ENCODE peak calls at places on chromosomes 2 and 18, in four cellular contexts. N is HCT116, G is tibial artery, P is IMR-90. B is an unnamed sample.

GRCh38 chr18:51137051-51137729 is 60.3 kb downstream of the MEX3C start:
- DNase-seq in N (no peak), G (no peak), P (no peak), B (no peak)

GRCh38 chr2:158953926-158954763 is 14.3 kb upstream of the TANC1 start:
- DNase-seq in N (no peak), G (peak; percentile 89), P (peak; percentile 89), B (no peak)

GRCh38 chr2:180644709-180645108 is 335.7 kb upstream of the UBE2E3 start:
- DNase-seq in N (no peak), G (no peak), P (peak; percentile 96), B (no peak)

GRCh38 chr2:132656213-132656612 is 13.8 kb downstream of the LYPD1 start:
- DNase-seq in N (no peak), G (no peak), P (peak; percentile 48), B (no peak)

GRCh38 chr2:162887087-162887486 is 48.5 kb upstream of the KCNH7 start:
- DNase-seq in N (no peak), G (no peak), P (no peak), B (no peak)

GRCh38 chr18:57989536-57989935 is 54.5 kb upstream of the NEDD4L start:
- DNase-seq in N (no peak), G (no peak), P (no peak), B (no peak)

GRCh38 chr2:133266926-133267590 is 301.2 kb downstream of the NCKAP5 start:
- DNase-seq in N (no peak), G (no peak), P (no peak), B (no peak)

GRCh38 chr2:45722477-45722876 is 71.0 kb downstream of the PRKCE start:
- DNase-seq in N (no peak), G (no peak), P (no peak), B (no peak)

GRCh38 chr18:27473359-27473758 is 288.3 kb upstream of the CHST9 start:
- DNase-seq in N (no peak), G (no peak), P (no peak), B (no peak)

GRCh38 chr18:54444309-54444914 is 86.7 kb downstream of the C18orf54 start:
- DNase-seq in N (peak; percentile 60), G (no peak), P (peak; percentile 61), B (no peak)

GRCh38 chr2:285506-285905 is 2.4 kb downstream of the ALKAL2 start:
- DNase-seq in N (no peak), G (no peak), P (peak; percentile 84), B (no peak)

GRCh38 chr2:137823196-137823595 is 141.1 kb upstream of the HNMT start:
- DNase-seq in N (no peak), G (no peak), P (no peak), B (no peak)

GRCh38 chr2:144343135-144343534 is 176.8 kb downstream of the ZEB2 start:
- DNase-seq in N (no peak), G (no peak), P (no peak), B (no peak)

GRCh38 chr2:239439383-239440315 is 38.8 kb upstream of the HDAC4 start:
- DNase-seq in N (no peak), G (no peak), P (no peak), B (no peak)

GRCh38 chr18:57826252-57826651 is 23.1 kb upstream of the ATP8B1 start:
- DNase-seq in N (no peak), G (no peak), P (no peak), B (no peak)

GRCh38 chr2:144510206-144510991 is 9.5 kb downstream of the ZEB2 start:
- DNase-seq in N (no peak), G (peak; percentile 67), P (peak; percentile 89), B (no peak)

GRCh38 chr2:85269959-85270358 is 57.8 kb downstream of the TGOLN2 start:
- DNase-seq in N (no peak), G (no peak), P (peak; percentile 36), B (no peak)

GRCh38 chr2:97675714-97676113 is 6.2 kb downstream of the C2orf92 start:
- DNase-seq in N (no peak), G (no peak), P (no peak), B (no peak)

GRCh38 chr2:167817908-167818307 is 429.5 kb downstream of the STK39 start:
- DNase-seq in N (no peak), G (no peak), P (no peak), B (no peak)

GRCh38 chr2:167814881-167815718 is 432.3 kb downstream of the STK39 start:
- DNase-seq in N (no peak), G (no peak), P (no peak), B (no peak)

GRCh38 chr2:167816897-167817296 is 430.5 kb downstream of the STK39 start:
- DNase-seq in N (no peak), G (no peak), P (no peak), B (no peak)

GRCh38 chr2:167818521-167818920 is 428.9 kb downstream of the STK39 start:
- DNase-seq in N (no peak), G (no peak), P (no peak), B (no peak)

DNA sequence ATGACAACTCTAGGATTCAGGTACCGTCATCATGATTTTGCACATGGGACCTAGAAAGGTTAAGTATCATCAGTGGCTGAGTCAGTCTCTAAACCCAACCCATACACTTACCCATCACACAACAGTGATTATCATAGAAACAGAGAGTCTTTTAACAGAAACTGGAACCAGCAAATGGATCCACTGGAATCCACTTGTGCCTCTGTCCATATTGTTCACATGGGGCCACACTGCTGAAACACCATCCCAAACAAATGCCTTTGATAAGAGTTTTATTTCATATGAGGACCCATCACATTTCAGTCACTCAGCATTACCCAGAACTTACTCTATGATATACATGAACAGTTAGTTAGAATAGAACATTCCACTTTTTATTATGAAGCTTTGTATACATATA is 430.0 kb downstream of the STK39 start:
- DNase-seq in N (no peak), G (no peak), P (no peak), B (no peak)
- H3K27ac ChIP-seq in N (no peak overlapping the region), G (no peak overlapping the region), P (no peak overlapping the region), B (no peak overlapping the region)

DNA sequence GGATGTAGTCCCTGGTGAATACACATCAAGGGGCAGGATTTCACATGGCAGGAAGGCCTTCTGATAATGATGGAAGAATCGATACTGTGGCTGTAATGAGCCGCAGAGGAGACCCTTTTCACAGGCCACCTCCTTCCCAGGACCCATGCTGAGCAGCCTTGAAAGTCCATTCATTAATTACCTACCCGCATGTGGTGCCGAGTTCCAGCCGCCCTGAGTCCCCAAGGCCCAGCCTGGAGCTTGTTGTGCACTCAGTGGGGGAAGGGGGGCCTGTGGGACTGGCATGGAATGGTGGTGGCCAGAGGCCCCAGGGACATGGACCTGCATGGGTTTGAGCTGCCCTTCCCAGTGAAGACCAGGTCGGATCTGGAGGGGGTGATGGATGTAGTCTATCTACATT is 25.4 kb downstream of the ASB18 start:
- DNase-seq in N (no peak), G (peak; percentile 20), P (no peak), B (no peak)
- H3K27me3 ChIP-seq in N (no peaks in the 10 kb centered on the region), G (no peaks in the 10 kb centered on the region), P (peaks cover 37% of the 10 kb centered on the region), B (peaks cover 5% of the 10 kb centered on the region)

DNA sequence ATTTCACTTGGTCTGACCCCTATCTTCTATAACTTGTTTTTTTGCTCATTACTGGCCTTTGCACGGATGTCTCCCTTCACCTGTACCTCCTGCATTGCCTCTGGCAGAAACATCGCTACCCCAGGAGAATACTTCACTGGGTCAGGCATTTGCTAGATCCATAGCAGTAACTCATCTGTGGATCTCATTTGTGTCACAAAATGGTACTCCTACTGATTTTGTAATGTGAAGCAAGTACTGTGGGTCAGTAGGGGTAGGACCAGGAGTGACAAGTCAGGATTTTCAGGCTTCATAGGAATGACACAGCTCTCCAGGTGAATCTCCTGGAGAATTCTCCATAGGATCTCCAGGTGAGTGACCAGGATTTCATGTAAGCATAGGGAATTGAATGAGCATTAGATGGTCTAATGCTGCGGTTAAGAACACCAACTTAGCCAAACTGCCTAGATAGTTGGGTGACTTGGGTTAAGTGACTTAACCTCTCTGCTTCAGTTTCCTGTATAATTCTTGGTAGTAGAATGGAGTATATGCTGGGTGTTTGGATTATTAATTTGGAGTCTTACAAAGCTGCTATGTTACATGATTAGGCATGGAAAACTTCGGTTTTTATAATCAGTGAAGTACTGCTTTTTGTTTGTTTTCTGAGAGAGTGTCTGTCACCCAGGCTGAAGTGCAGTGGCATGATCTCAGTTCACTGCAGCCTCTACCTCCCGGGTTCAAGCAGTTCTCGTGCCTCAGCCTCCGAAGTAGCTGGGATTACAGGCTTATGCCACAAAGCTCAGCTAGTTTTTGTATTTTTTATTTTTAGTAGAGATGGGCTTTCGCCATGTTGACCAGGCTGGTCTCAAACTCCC is 4.4 kb downstream of the RPL37A start:
- DNase-seq in N (no peak), G (no peak), P (no peak), B (no peak)
- H3K27ac ChIP-seq in N (no peak overlapping the region), G (no peak overlapping the region), P (no peak overlapping the region), B (no peak overlapping the region)

DNA sequence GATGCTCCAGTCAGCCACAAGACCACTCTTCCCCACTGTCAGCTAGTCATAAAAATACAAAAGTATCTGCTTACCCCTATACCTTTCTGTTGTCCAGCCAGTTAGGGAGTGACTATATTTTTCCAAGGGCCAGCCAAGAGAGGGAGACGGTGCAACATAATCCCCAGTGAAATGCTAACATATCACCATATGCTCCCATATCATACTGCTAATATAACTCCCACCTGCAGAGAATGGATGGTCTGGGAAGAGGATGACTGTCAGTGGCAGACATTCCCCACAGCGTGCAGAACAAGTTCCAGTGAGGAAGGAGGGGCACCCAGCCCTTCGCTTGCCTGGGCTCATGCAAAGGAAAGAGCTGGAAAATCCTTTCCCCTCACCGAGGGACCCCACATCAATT is 135.7 kb downstream of the GALNT14 start:
- DNase-seq in N (no peak), G (no peak), P (no peak), B (no peak)
- H3K27me3 ChIP-seq in N (peaks cover 7% of the 10 kb centered on the region), G (no peaks in the 10 kb centered on the region), P (peaks cover 1% of the 10 kb centered on the region), B (no peaks in the 10 kb centered on the region)

GRCh38 chr2:127078028-127078427 is 28.9 kb downstream of the BIN1 start:
- DNase-seq in N (no peak), G (no peak), P (no peak), B (no peak)
- H3K27ac ChIP-seq in N (no peak overlapping the region), G (no peak overlapping the region), P (no peak overlapping the region), B (no peak overlapping the region)

DNA sequence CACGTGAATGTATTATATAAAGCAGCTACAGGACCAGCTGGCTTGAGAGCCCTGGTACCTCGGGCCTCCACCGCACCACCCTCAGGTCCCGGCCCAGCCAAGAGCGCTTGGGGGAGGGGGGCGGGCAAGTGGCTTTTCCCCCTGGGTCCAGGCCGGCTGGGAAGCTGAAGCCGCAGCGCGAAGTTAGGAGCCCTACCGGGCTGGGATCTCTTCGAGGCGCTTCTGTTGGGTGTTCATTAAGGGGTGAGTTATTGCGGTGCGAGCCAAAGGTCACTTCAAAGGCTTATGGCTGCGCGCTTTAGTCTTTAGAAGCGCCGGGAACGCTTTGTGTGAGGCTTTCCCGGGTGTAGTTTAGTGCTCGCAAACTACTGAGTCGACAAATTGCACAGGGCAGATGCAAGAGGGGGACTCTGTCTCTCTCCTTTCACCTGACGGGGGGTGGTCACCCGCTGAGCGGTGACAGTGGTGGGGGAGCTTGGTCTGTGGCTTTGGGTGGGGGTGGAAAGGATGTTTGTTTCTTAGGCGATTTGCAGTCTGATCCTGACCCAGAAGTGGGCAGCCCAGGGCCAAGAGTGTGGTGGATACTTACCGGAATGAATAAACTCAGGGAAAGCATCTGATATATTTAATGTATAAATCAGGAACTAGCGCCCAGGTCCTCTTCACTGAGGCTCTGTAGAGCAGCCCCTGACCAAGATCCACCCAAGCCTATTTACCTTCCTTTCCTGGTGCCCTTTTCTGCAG is 6.0 kb downstream of the HOXD3 start:
- DNase-seq in N (no peak), G (no peak), P (no peak), B (no peak)
- H3K27me3 ChIP-seq in N (no peaks in the 10 kb centered on the region), G (no peaks in the 10 kb centered on the region), P (peaks cover 80% of the 10 kb centered on the region), B (peaks cover 11% of the 10 kb centered on the region)

GRCh38 chr2:15825276-15826060 is 114.9 kb upstream of the MYCN start:
- DNase-seq in N (no peak), G (no peak), P (no peak), B (no peak)
- H3K27ac ChIP-seq in N (no peak overlapping the region), G (no peak overlapping the region), P (no peak overlapping the region), B (no peak overlapping the region)